ENCODE peak calls at places on chromosomes 16 and 17, in six cellular contexts. P, A, I, W, R and C are unnamed samples.

GRCh38 chr16:27439273-27440018 is 37.5 kb downstream of the IL21R start:
- DNase-seq in P (no peak), A (no peak), I (no peak), W (no peak), R (peak), C (no peak)

GRCh38 chr16:66166451-66166850 is 200.0 kb upstream of the CDH5 start:
- DNase-seq in P (no peak), A (no peak), I (no peak), W (no peak), R (no peak), C (no peak)

GRCh38 chr17:29715680-29716079 is 93.0 kb upstream of the CORO6 start:
- DNase-seq in P (no peak), A (no peak), I (no peak), W (no peak), R (no peak), C (no peak)

GRCh38 chr16:22317001-22317530 is 19.9 kb downstream of the POLR3E start:
- DNase-seq in P (no peak), A (no peak), I (no peak), W (no peak), R (peak), C (no peak)

GRCh38 chr17:42795061-42795460 is 3.4 kb downstream of the COA3 start:
- DNase-seq in P (no peak), A (no peak), I (no peak), W (no peak), R (no peak), C (no peak)

GRCh38 chr17:80252871-80253270 is 7.8 kb upstream of the RNF213 start:
- DNase-seq in P (peak), A (peak), I (peak), W (peak), R (peak), C (peak)

GRCh38 chr17:68794636-68795503 is 160.3 kb downstream of the ABCA8 start:
- DNase-seq in P (no peak), A (no peak), I (no peak), W (no peak), R (no peak), C (peak)

GRCh38 chr16:15493416-15494181 is 59.2 kb downstream of the BMERB1 start:
- DNase-seq in P (no peak), A (no peak), I (no peak), W (no peak), R (no peak), C (no peak)

GRCh38 chr16:86375370-86375769 is 135.0 kb upstream of the FOXF1 start:
- DNase-seq in P (no peak), A (no peak), I (no peak), W (no peak), R (no peak), C (no peak)

GRCh38 chr17:39950871-39951348 is 11.9 kb upstream of the GSDMA start:
- DNase-seq in P (peak), A (no peak), I (no peak), W (no peak), R (peak), C (no peak)

GRCh38 chr16:88465387-88465983 is 12.4 kb downstream of the ZFPM1 start:
- DNase-seq in P (no peak), A (no peak), I (no peak), W (no peak), R (no peak), C (no peak)

GRCh38 chr17:28057731-28058246 is 15.3 kb downstream of the NLK start:
- DNase-seq in P (no peak), A (peak), I (no peak), W (no peak), R (no peak), C (no peak)

GRCh38 chr17:5237541-5238016 is 2.9 kb upstream of the SCIMP start:
- DNase-seq in P (peak), A (peak), I (no peak), W (peak), R (peak), C (no peak)

GRCh38 chr16:84752600-84752999 is 52.8 kb downstream of the USP10 start:
- DNase-seq in P (no peak), A (no peak), I (no peak), W (no peak), R (no peak), C (no peak)

GRCh38 chr17:80376531-80376930 is 38.4 kb upstream of the ENDOV start:
- DNase-seq in P (no peak), A (no peak), I (no peak), W (no peak), R (no peak), C (no peak)

GRCh38 chr17:1730345-1731193 is 6.1 kb downstream of the WDR81 start:
- DNase-seq in P (peak), A (no peak), I (peak), W (peak), R (no peak), C (peak)

GRCh38 chr16:7378024-7378695 is 45.5 kb downstream of the RBFOX1 start:
- DNase-seq in P (no peak), A (no peak), I (no peak), W (no peak), R (no peak), C (no peak)
- TF ChIP-seq CTCF in P (no peak), A (no peak), I (no peak), W (no peak), R (no peak), C (no peak)

GRCh38 chr17:78882546-78883089 is 20.4 kb downstream of the CEP295NL start:
- DNase-seq in P (no peak), A (no peak), I (no peak), W (no peak), R (peak), C (no peak)
- TF ChIP-seq POLR2A in P (no peak), A (no peak), I (no peak), W (no peak), R (no peak), C (no peak)

GRCh38 chr17:48486557-48486956 is 44.3 kb downstream of the HOXB1 start:
- DNase-seq in P (peak), A (peak), I (no peak), W (no peak), R (no peak), C (no peak)
- TF ChIP-seq CTCF in P (no peak), A (no peak), I (no peak), W (no peak), R (no peak), C (no peak)

GRCh38 chr17:81867123-81867951 is 3.8 kb downstream of the ARHGDIA start:
- DNase-seq in P (peak), A (peak), I (no peak), W (peak), R (peak), C (no peak)
- TF ChIP-seq POLR2A in P (peak), A (peak), I (no peak), W (no peak), R (no peak), C (no peak)

GRCh38 chr17:49696233-49696761 is 11.5 kb downstream of the SLC35B1 start:
- DNase-seq in P (peak), A (no peak), I (no peak), W (no peak), R (no peak), C (no peak)

GRCh38 chr17:49698005-49698404 is 9.8 kb downstream of the SLC35B1 start:
- DNase-seq in P (no peak), A (no peak), I (no peak), W (no peak), R (no peak), C (no peak)

GRCh38 chr17:49692751-49693150 is 14.9 kb upstream of the SPOP start:
- DNase-seq in P (no peak), A (no peak), I (no peak), W (no peak), R (no peak), C (no peak)

GRCh38 chr17:49694847-49695697 is 12.7 kb downstream of the SLC35B1 start:
- DNase-seq in P (peak), A (peak), I (no peak), W (peak), R (no peak), C (peak)

DNA sequence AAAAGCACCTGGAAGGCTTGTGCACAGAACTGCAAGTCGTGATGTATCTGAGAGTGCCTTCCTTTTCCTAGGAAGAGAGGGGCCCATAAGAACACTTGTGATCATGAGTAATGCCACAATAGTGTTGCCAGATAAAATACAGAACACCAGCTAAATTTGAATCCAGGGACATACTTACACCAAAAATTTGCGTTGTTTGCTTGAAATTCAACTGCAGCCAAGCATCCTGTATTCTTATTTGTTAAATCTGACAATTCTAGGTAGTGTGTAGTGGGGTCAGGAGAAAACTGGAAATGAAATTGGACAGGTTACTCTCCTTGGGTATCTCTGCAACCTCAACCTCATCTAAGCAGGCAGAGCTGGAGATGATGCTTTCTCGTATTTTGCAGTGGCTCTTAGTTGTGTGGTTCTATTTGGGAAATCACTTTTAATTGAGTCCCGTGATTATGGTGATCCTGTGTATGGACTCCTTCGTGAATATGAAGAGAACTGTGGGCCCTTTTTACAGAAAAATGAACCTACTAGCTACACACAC is 12.0 kb downstream of the SLC35B1 start:
- DNase-seq in P (no peak), A (no peak), I (no peak), W (no peak), R (no peak), C (no peak)
- TF ChIP-seq CTCF in P (no peak), A (no peak), I (no peak), W (no peak), R (no peak), C (no peak)